ENCODE peak calls at places on chromosome 3, in ten cellular contexts. T, K, I, P, E, A, R, O, Q and S are unnamed samples.

GRCh38 chr3:82743196-82743595 is 981.8 kb upstream of the GBE1 start:
- DNase-seq in T (no peak), K (no peak), I (no peak), P (no peak), E (no peak), A (no peak), R (no peak), O (no peak), Q (no peak), S (no peak)

GRCh38 chr3:126149960-126150515 is 30.3 kb downstream of the ALDH1L1 start:
- DNase-seq in T (no peak), K (no peak), I (no peak), P (no peak), E (no peak), A (no peak), R (no peak), O (no peak), Q (no peak), S (no peak)

GRCh38 chr3:175150812-175151411 is 291.8 kb downstream of the NAALADL2 start:
- DNase-seq in T (no peak), K (no peak), I (no peak), P (no peak), E (peak; percentile 68), A (no peak), R (no peak), O (no peak), Q (no peak), S (no peak)

GRCh38 chr3:14145236-14145635 is 20.4 kb downstream of the TMEM43 start:
- DNase-seq in T (no peak), K (no peak), I (no peak), P (no peak), E (no peak), A (no peak), R (no peak), O (peak; percentile 60), Q (no peak), S (no peak)

GRCh38 chr3:187709155-187709554 is 6.8 kb upstream of the RTP2 start:
- DNase-seq in T (peak; percentile 34), K (no peak), I (no peak), P (peak; percentile 52), E (no peak), A (no peak), R (no peak), O (no peak), Q (no peak), S (no peak)

GRCh38 chr3:183265713-183266417 is 12.8 kb downstream of the B3GNT5 start:
- DNase-seq in T (no peak), K (peak; percentile 66), I (no peak), P (no peak), E (peak; percentile 63), A (no peak), R (no peak), O (peak; percentile 52), Q (no peak), S (peak; percentile 81)

GRCh38 chr3:77871436-77871835 is 831.5 kb downstream of the ROBO2 start:
- DNase-seq in T (no peak), K (no peak), I (no peak), P (no peak), E (no peak), A (no peak), R (no peak), O (no peak), Q (no peak), S (no peak)

GRCh38 chr3:72492240-72492639 is 356.0 kb downstream of the SHQ1 start:
- DNase-seq in T (no peak), K (no peak), I (peak; percentile 82), P (no peak), E (no peak), A (peak; percentile 86), R (no peak), O (peak; percentile 96), Q (peak; percentile 59), S (peak; percentile 74)

GRCh38 chr3:169509780-169510179 is 153.7 kb downstream of the MECOM start:
- DNase-seq in T (no peak), K (no peak), I (no peak), P (no peak), E (no peak), A (no peak), R (no peak), O (no peak), Q (no peak), S (no peak)

GRCh38 chr3:121852256-121852655 is 17.2 kb downstream of the EAF2 start:
- DNase-seq in T (no peak), K (no peak), I (no peak), P (no peak), E (no peak), A (no peak), R (no peak), O (no peak), Q (no peak), S (no peak)